ENCODE peak calls at places on chromosomes 2 and 18, in four cellular contexts. I, B, H and F are unnamed samples.

GRCh38 chr2:22382439-22383169 is 1002.4 kb upstream of the KLHL29 start:
- DNase-seq in I (no peak), H (no peak), B (no peak), F (no peak)

GRCh38 chr18:69127844-69128486 is 272.7 kb upstream of the DOK6 start:
- DNase-seq in B (no peak), I (no peak), H (no peak), F (no peak)

GRCh38 chr2:127410871-127411396 is 7.3 kb upstream of the PROC start:
- DNase-seq in H (no peak), I (no peak), B (no peak), F (peak)

GRCh38 chr18:7954229-7954628 is 387.1 kb downstream of the PTPRM start:
- DNase-seq in H (no peak), I (no peak), B (no peak), F (no peak)

GRCh38 chr18:67318651-67319050 is 197.9 kb downstream of the DSEL start:
- DNase-seq in H (no peak), B (no peak), I (no peak), F (no peak)

GRCh38 chr2:1979101-1979500 is 234.8 kb upstream of the PXDN start:
- DNase-seq in I (peak), B (no peak), H (no peak), F (no peak)

GRCh38 chr2:24334245-24334633 is 26.1 kb downstream of the ITSN2 start:
- DNase-seq in I (no peak), H (no peak), B (no peak), F (no peak)

GRCh38 chr2:101806123-101806522 is 108.6 kb downstream of the MAP4K4 start:
- DNase-seq in B (peak), I (no peak), H (no peak), F (no peak)

GRCh38 chr2:240586919-240587800 is 626 bp downstream of the CAPN10 start:
- DNase-seq in I (peak), B (peak), H (no peak), F (no peak)

GRCh38 chr18:35756506-35757117 is 175.1 kb downstream of the GALNT1 start:
- DNase-seq in H (no peak), B (peak), I (no peak), F (peak)

GRCh38 chr2:73984922-73985317 is 210 bp downstream of the TET3 start:
- DNase-seq in I (peak), B (peak), H (no peak), F (no peak)

GRCh38 chr18:77133051-77133919 is 702 bp upstream of the MBP start:
- DNase-seq in I (peak), H (no peak), B (peak), F (no peak)

GRCh38 chr2:71685941-71686611 is 232.7 kb downstream of the DYSF start:
- DNase-seq in I (peak), B (no peak), H (no peak), F (no peak)

GRCh38 chr18:38006541-38006940 is 440.9 kb upstream of the CELF4 start:
- DNase-seq in I (no peak), B (no peak), H (no peak), F (no peak)

GRCh38 chr18:76358774-76359173 is 136.3 kb downstream of the ZNF516 start:
- DNase-seq in H (no peak), I (no peak), B (no peak), F (no peak)

GRCh38 chr2:7089898-7090510 is 172.8 kb downstream of the RNF144A start:
- DNase-seq in H (no peak), B (peak), I (no peak), F (no peak)

GRCh38 chr2:7609556-7610323 is 692.5 kb downstream of the RNF144A start:
- DNase-seq in B (no peak), H (no peak), I (no peak), F (no peak)

GRCh38 chr2:169694894-169695260 is 608 bp downstream of the PHOSPHO2 start:
- DNase-seq in B (no peak), H (no peak), I (no peak), F (no peak)

GRCh38 chr2:169696381-169696780 is 2.1 kb downstream of the PHOSPHO2 start:
- DNase-seq in I (no peak), H (no peak), B (no peak), F (no peak)

GRCh38 chr2:169690958-169691357 is 3.2 kb downstream of the CFAP210 start:
- DNase-seq in H (no peak), B (no peak), I (no peak), F (no peak)

GRCh38 chr2:169693344-169693743 is 861 bp downstream of the CFAP210 start:
- DNase-seq in H (no peak), B (peak), I (no peak), F (no peak)

DNA sequence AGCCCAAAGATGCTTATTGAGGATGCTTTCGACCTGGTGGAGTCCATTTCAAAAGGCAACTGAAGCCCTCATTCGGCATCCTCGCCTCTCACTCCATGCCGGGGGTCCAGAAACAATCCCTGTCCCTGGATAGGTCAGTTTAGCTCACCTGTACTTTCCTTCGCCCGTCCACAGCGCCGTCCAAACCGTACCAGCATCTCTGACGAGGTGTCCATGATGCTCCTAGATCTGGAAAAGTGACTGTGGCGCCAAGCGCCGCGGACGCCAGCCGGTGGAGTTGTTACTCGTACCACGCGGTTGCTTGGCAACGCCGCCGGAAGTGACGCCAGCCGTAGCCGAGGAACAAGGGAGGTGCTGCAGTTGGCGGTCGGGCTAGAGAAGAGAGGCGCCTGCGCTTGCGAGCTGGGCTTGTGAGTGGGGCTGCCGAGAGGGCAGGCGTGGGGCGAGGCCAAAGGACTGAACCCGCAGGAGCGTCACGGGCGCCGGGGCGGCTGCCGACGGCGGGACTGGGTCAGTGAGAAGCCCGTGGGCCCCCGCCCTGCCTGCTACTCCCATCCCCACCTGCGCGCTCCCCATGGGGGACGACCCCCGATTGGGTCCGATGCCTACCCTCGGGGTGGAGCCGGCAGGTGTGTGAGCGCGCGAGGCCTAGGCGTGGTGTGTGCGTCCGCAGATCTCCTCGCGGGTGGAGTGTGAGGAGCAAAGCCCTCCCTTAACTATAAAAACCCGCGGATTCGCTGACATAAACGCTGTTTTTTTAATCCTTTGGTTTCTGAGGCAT is at the start of the genes CFAP210 and PHOSPHO2:
- DNase-seq in I (peak), B (peak), H (peak), F (peak)
- TF ChIP-seq CTCF in I (peak), B (no peak), H (no peak), F (no peak)

GRCh38 chr2:231409773-231410172 is 14.3 kb downstream of the B3GNT7 start:
- DNase-seq in I (no peak), B (no peak), H (no peak), F (no peak)

GRCh38 chr2:231411237-231411636 is 15.7 kb downstream of the B3GNT7 start:
- DNase-seq in H (no peak), B (peak), I (no peak), F (no peak)

GRCh38 chr2:231411871-231412615 is 16.5 kb downstream of the B3GNT7 start:
- DNase-seq in I (peak), B (peak), H (peak), F (peak)

GRCh38 chr2:231412616-231412963 is 17.1 kb downstream of the B3GNT7 start:
- DNase-seq in I (no peak), H (no peak), B (no peak), F (no peak)

DNA sequence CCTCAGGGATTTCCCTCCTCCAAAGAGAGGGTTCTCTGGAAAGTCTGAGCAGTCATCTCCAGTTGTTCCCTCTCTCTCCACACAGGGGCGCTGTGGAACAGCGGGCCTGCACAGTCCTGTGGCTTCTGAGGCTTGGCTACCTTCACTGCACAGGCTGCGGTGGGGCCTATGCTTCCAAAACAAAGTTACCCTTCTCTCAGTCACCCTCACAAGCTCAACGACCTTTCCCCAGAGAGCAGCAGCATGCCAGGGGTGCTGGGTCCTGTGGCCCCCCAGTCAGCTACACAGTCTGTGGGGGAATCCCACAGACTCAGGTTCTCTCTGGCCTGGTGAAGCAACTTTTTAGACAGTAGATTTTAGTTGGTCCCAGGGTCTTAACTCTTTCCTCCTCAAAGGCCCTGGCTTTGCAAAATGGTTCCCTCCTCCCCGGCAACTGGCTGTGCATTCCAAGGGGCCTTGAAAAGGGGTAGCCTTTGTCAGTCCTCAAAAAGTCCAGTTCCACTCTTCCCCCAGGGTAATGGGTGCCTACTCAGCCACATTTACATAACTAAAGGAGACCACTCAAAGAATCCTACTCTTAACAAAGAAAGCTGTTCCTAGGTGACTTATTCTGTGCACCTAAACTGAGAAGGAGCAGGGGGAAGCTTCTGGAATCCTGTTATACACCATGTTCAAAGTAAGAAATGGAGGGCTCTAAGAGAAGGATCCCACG is 14.9 kb downstream of the B3GNT7 start:
- DNase-seq in B (peak), H (no peak), I (no peak), F (no peak)
- H3K4me3 ChIP-seq in B (peak), H (no peak), I (no peak), F (no peak)

DNA sequence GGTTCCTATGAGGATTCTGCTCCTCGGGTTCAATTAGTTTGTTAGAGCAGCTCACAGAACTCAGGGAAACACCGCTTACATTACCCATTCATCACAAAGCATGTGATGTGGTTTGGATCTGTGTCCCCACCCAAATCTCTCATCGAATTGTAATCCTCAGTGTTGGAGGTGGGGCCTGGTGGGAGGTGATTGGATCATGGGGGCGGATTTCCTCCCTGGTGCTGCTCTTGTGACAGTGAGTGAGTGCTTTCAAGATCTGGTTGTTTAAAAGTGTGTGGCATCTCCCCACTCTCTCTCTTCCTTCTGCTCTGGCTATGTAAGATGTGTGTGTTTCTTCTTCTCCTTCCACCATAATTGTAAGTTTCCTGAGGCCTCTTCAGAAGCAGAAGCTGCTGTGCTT is 63.5 kb upstream of the AGPS start:
- DNase-seq in H (no peak), B (no peak), I (no peak), F (no peak)
- TF ChIP-seq CTCF in H (no peak), B (no peak), I (no peak), F (no peak)

DNA sequence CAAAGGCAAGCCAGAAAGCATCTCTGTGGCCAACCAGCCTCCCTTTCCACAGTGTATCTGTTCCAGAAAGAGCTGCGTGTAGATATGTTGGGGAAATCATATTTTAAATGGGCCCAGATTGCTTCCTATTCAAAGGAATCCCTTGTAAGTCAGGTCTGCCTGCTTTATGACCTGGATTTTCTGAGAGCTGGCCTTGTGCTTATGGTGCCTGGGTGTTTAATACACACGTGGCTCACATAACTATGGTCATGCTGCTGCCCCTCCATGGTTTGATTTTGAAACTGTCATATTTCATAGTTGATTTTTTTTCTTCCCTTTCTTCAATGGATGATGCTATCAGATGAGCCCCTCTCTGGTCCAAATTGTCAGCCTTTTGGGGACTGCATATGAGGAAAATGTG is 111.5 kb upstream of the CNGA3 start:
- DNase-seq in I (no peak), B (no peak), H (no peak), F (no peak)
- H3K4me3 ChIP-seq in I (no peak), B (no peak), H (no peak), F (no peak)

DNA sequence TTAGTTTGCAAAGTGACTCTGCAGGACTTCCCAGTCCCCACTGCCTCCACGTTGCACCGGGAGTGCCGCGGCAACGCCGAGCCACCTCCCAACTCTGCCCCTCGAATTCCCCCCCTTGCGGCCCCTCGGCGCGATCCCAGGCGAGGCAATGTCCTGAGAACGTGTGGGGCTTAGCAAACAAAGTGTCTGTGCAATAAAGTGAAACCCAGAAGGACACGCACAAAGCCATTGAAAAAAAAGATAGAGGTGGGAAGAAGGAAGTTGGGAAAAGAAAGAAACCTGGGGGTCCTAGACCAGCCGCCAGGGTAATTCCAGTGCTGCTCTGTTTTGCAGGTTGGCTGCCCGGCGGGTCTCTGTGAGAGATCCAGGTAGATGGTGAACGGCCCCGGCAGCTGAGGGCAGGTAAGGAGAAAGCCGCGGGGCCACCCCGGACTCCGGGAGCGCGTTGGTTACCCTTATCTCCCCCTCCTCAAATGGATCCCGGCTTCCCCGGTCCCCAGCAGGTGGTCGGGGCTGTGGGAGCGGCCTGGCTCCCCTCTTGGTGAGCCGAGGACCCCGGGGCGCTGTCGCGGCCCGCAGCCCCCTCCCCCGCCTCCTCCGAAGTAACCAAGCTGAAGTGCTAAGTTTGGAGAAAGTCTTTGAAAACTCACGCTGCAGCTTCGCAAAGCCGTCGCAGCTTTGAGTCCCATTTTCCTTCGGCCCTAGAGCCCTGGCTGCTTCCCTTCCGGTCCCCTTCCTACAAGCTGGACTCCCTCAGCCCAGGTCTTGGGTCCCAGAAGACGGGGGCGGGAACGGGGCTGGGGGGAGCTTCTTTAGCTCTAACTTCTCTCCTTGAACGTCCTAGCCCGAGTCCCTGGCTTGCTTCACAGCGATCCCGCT is 525 bp downstream of the OTX1 start:
- DNase-seq in B (peak), H (no peak), I (peak), F (no peak)
- TF ChIP-seq CTCF in B (peak), H (no peak), I (no peak), F (no peak)

GRCh38 chr18:3592864-3593263 is 142.9 kb downstream of the TGIF1 start:
- DNase-seq in H (no peak), I (no peak), B (peak), F (no peak)
- H3K4me3 ChIP-seq in H (no peak), I (no peak), B (peak), F (no peak)

DNA sequence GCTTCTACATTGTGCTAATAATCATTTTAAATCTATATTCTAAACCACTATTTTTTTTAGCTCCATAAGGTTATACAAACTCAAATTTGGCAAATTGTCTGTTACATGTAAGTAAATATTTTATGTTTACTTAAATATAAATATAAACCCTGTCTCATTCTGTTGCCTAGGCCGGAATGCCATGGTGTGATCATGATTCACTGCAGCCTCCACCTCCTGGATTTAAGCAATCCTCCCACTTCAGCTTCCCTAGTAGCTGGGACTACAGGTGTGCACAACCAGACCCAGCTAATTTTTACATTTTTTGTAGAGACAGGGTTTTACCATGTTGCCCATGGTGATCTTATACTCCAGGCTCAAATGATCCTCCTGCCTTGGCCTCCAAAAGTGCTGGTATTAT is 124.7 kb downstream of the MEIS1 start:
- DNase-seq in I (no peak), B (no peak), H (no peak), F (no peak)
- TF ChIP-seq CTCF in I (no peak), B (no peak), H (no peak), F (no peak)

GRCh38 chr2:56231361-56231760 is 47.6 kb downstream of the CCDC85A start:
- DNase-seq in I (no peak), B (no peak), H (no peak), F (no peak)
- H3K4me3 ChIP-seq in I (no peak), B (no peak), H (no peak), F (no peak)

DNA sequence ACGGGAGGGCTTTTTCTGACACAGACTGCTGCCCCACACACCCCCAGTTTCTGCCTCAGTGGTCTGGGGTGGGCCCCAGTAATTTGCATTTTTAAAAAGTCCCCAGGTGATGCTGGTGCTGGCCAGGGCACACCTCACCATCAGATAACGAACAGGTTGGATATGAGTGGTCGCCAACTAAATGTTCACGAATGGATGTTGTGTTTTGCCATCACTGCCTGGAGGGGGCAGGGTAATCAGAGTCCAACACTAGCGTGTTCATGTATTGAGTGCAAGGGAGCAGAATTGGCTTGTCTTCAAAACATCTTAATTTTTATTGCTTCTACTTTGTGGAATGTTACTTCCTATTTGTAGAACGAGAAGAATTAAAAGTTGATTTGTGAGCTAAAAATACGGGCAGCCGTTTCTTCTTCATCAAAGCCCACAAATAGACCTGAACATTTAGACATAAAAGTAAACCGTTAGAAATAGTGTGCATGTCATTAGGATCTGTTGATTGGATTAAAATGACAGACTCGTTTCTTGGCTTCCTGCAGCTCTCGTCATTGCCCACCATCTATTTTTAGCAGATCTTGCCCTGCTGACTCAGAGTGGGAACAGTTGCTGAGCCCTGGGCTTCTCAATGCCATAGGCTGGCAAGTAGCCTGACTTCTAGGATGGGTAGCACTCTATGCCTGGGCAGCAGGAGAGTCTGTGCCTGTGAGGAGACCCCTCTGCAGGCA is 45.2 kb downstream of the NCK2 start:
- DNase-seq in B (no peak), I (no peak), H (peak), F (no peak)
- TF ChIP-seq CTCF in B (peak), I (no peak), H (no peak), F (peak)

DNA sequence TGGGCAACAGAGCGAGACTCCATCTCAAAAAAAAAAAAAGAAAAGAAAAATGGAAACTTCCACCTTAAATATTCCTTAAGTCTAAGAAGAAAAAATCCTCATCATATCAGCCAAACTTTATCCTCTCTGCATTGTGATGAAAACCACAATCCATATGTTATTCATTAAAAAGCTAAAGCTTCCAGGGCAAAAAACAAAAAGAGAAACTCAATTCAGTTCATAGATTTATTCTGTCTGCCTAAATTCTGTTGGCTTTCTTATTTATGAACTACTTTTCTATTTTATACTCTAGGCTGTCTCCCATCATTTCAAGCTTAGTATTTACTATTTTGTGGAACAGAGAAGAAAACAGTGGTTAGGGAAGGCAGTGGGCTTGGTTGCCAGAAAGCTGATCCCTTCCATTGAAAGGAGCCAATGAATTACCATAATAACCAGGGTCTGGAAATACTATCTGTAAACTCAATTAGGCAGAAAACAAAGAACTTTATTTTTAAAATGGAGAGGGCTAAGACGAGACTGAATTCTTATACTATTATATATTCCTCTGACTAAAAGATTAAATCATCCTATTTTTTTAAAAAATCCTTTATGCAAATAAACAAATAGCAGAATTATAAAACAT is 71.8 kb downstream of the RAPH1 start:
- DNase-seq in H (no peak), B (no peak), I (no peak), F (no peak)
- H3K4me3 ChIP-seq in H (no peak), B (no peak), I (no peak), F (no peak)